ENCODE peak calls at places on chromosomes 3 and 15, in eight cellular contexts. D is lung microvascular endothelial cell, S is neuronal stem cell, L is H1, Q is neural crest cell, A is spleen, H is NCI-H510A treated with DMSO at 0.1 percent for 48 hours, O is NCI-H2081. F is an unnamed sample.

GRCh38 chr3:194967126-194968117 is 281.7 kb downstream of the FAM43A start:
- DNase-seq in D (peak), Q (no peak), L (peak), H (peak), O (no peak), S (no peak), A (no peak), F (no peak)

GRCh38 chr3:14988988-14989394 is 41.6 kb downstream of the NR2C2 start:
- DNase-seq in A (no peak), L (no peak), H (peak), O (no peak), D (no peak), Q (no peak), S (no peak), F (peak)

GRCh38 chr3:35944915-35945710 is 305.8 kb downstream of the ARPP21 start:
- DNase-seq in D (peak), S (no peak), Q (no peak), H (no peak), L (no peak), O (no peak), A (no peak), F (no peak)

GRCh38 chr15:88089019-88089603 is 167.4 kb downstream of the NTRK3 start:
- DNase-seq in L (no peak), D (no peak), H (no peak), A (no peak), S (no peak), Q (no peak), O (no peak), F (no peak)

GRCh38 chr3:147422226-147422933 is 13.2 kb downstream of the ZIC1 start:
- DNase-seq in Q (no peak), L (no peak), A (no peak), D (no peak), H (no peak), O (no peak), S (peak), F (no peak)

GRCh38 chr15:92902020-92902419 is 1.9 kb downstream of the CHD2 start:
- DNase-seq in A (no peak), O (no peak), Q (no peak), S (no peak), L (no peak), H (no peak), D (no peak), F (no peak)

GRCh38 chr3:48614044-48614443 is 4.6 kb upstream of the UQCRC1 start:
- DNase-seq in L (no peak), S (no peak), H (no peak), D (peak), A (no peak), O (no peak), Q (no peak), F (no peak)

GRCh38 chr15:50907866-50908208 is 646 bp upstream of the AP4E1 start:
- DNase-seq in Q (no peak), O (peak), A (no peak), L (no peak), H (peak), D (peak), S (no peak), F (peak)

GRCh38 chr3:170611746-170612145 is 25.9 kb upstream of the SLC7A14 start:
- DNase-seq in H (no peak), S (no peak), Q (no peak), A (no peak), D (no peak), L (no peak), O (no peak), F (no peak)

GRCh38 chr3:48403533-48404439 is 26.1 kb downstream of the PLXNB1 start:
- DNase-seq in D (no peak), S (no peak), O (no peak), Q (no peak), A (peak), L (peak), H (no peak), F (no peak)

GRCh38 chr3:21446027-21446426 is 305.0 kb downstream of the ZNF385D start:
- DNase-seq in S (no peak), A (no peak), L (no peak), O (no peak), Q (no peak), D (no peak), H (no peak), F (no peak)

GRCh38 chr3:154904328-154904727 is 175.8 kb upstream of the MME start:
- DNase-seq in D (peak), A (no peak), O (no peak), Q (no peak), H (no peak), L (no peak), S (peak), F (peak)

GRCh38 chr15:65194826-65195541 is 9.8 kb upstream of the CLPX start:
- DNase-seq in A (no peak), O (no peak), L (no peak), D (no peak), H (no peak), S (no peak), Q (no peak), F (no peak)

GRCh38 chr3:160369784-160370183 is 29.2 kb downstream of the IFT80 start:
- DNase-seq in A (no peak), L (no peak), S (no peak), O (no peak), Q (no peak), D (no peak), H (no peak), F (peak)

GRCh38 chr3:17181413-17181907 is 296.7 kb downstream of the PLCL2 start:
- DNase-seq in L (no peak), O (no peak), A (no peak), S (no peak), Q (no peak), H (no peak), D (no peak), F (no peak)

GRCh38 chr3:180680097-180680430 is 775 bp upstream of the CCDC39 start:
- DNase-seq in L (no peak), S (no peak), A (no peak), H (peak), O (peak), Q (peak), D (peak), F (peak)

GRCh38 chr15:99126195-99126594 is 21.3 kb downstream of the SYNM start:
- DNase-seq in S (no peak), O (no peak), D (no peak), Q (no peak), L (no peak), H (no peak), A (no peak), F (no peak)

GRCh38 chr3:61772439-61772838 is 211.1 kb downstream of the PTPRG start:
- DNase-seq in H (no peak), L (no peak), D (no peak), Q (no peak), O (no peak), A (no peak), S (no peak), F (no peak)

GRCh38 chr3:190345878-190346277 is 23.6 kb upstream of the CLDN1 start:
- DNase-seq in D (peak), H (no peak), A (no peak), S (no peak), L (no peak), Q (no peak), O (no peak), F (no peak)

GRCh38 chr3:80000022-80000421 is 232.2 kb upstream of the ROBO1 start:
- DNase-seq in Q (no peak), O (no peak), A (no peak), D (no peak), H (no peak), S (no peak), L (no peak), F (no peak)

GRCh38 chr3:151135548-151136337 is 50.3 kb downstream of the MED12L start:
- DNase-seq in L (no peak), S (no peak), H (no peak), O (peak), Q (no peak), D (no peak), A (no peak), F (peak)

GRCh38 chr15:70190965-70191364 is 93.2 kb upstream of the TLE3 start:
- DNase-seq in L (no peak), O (no peak), Q (no peak), D (no peak), H (no peak), S (no peak), A (no peak), F (no peak)

GRCh38 chr3:43879166-43879565 is 188.4 kb downstream of the ABHD5 start:
- DNase-seq in S (peak), Q (no peak), A (no peak), O (peak), D (peak), L (peak), H (peak), F (peak)

GRCh38 chr3:72137865-72138861 is 353.2 kb upstream of the PROK2 start:
- DNase-seq in S (no peak), A (no peak), H (no peak), O (no peak), D (no peak), L (no peak), Q (no peak), F (no peak)

GRCh38 chr3:32421991-32422859 is 30.6 kb downstream of the CMTM7 start:
- DNase-seq in S (no peak), D (peak), A (peak), H (peak), L (no peak), Q (no peak), O (peak), F (peak)

GRCh38 chr3:170128977-170129431 is 52.5 kb downstream of the PHC3 start:
- DNase-seq in O (no peak), L (no peak), H (no peak), Q (no peak), S (no peak), A (no peak), D (peak), F (peak)

GRCh38 chr3:160822931-160823330 is 66.9 kb downstream of the PPM1L start:
- DNase-seq in D (no peak), S (no peak), A (no peak), L (no peak), Q (no peak), O (no peak), H (no peak), F (no peak)

GRCh38 chr15:74725845-74726773 is 781 bp upstream of the CYP1A1 start:
- DNase-seq in D (peak), O (peak), A (peak), H (peak), S (peak), L (peak), Q (peak), F (peak)

GRCh38 chr15:75069301-75069925 is 46.0 kb downstream of the PPCDC start:
- DNase-seq in S (no peak), D (no peak), L (no peak), Q (no peak), O (no peak), H (no peak), A (peak), F (peak)

GRCh38 chr15:73054417-73054963 is 2.2 kb downstream of the NEO1 start:
- DNase-seq in D (no peak), L (no peak), Q (no peak), S (no peak), A (no peak), O (no peak), H (no peak), F (no peak)

GRCh38 chr3:99366663-99367429 is 271.5 kb upstream of the COL8A1 start:
- DNase-seq in A (no peak), H (no peak), D (peak), Q (no peak), O (no peak), L (peak), S (no peak), F (peak)